ENCODE peak calls at places on chromosomes 1 and 21, in eight cellular contexts. One of them, this sample, is unnamed.

GRCh38 chr1:96756789-96757188 is 35.2 kb downstream of the PTBP2 start:
- DNase-seq in AG04450: no peak
- DNase-seq in body of pancreas: no peak
- DNase-seq in cardiac muscle cell: no peak
- DNase-seq in fibroblast of lung: no peak
- DNase-seq in breast epithelium: no peak
- DNase-seq in endodermal cell: no peak
- DNase-seq in naive thymus-derived CD4-positive, alpha-beta T cell: no peak
- DNase-seq in this sample: no peak

GRCh38 chr1:222073307-222073995 is 331.6 kb upstream of the DUSP10 start:
- DNase-seq in AG04450: no peak
- DNase-seq in cardiac muscle cell: no peak
- DNase-seq in breast epithelium: no peak
- DNase-seq in endodermal cell: no peak
- DNase-seq in fibroblast of lung: peak; percentile 94
- DNase-seq in naive thymus-derived CD4-positive, alpha-beta T cell: no peak
- DNase-seq in body of pancreas: no peak
- DNase-seq in this sample: no peak

GRCh38 chr21:15023782-15024181 is 41.0 kb downstream of the NRIP1 start:
- DNase-seq in endodermal cell: no peak
- DNase-seq in body of pancreas: no peak
- DNase-seq in fibroblast of lung: peak; percentile 19
- DNase-seq in breast epithelium: no peak
- DNase-seq in naive thymus-derived CD4-positive, alpha-beta T cell: no peak
- DNase-seq in cardiac muscle cell: no peak
- DNase-seq in AG04450: no peak
- DNase-seq in this sample: no peak

GRCh38 chr1:170545476-170545875 is 13.5 kb downstream of the GORAB start:
- DNase-seq in cardiac muscle cell: no peak
- DNase-seq in breast epithelium: no peak
- DNase-seq in naive thymus-derived CD4-positive, alpha-beta T cell: no peak
- DNase-seq in AG04450: peak; percentile 45
- DNase-seq in body of pancreas: no peak
- DNase-seq in endodermal cell: no peak
- DNase-seq in fibroblast of lung: peak; percentile 92
- DNase-seq in this sample: no peak

GRCh38 chr1:37167479-37167878 is 133.2 kb upstream of the GRIK3 start:
- DNase-seq in fibroblast of lung: no peak
- DNase-seq in naive thymus-derived CD4-positive, alpha-beta T cell: no peak
- DNase-seq in breast epithelium: no peak
- DNase-seq in AG04450: no peak
- DNase-seq in cardiac muscle cell: no peak
- DNase-seq in endodermal cell: no peak
- DNase-seq in body of pancreas: no peak
- DNase-seq in this sample: no peak

GRCh38 chr1:200625381-200625824 is 4.9 kb upstream of the KIF14 start:
- DNase-seq in body of pancreas: no peak
- DNase-seq in cardiac muscle cell: no peak
- DNase-seq in breast epithelium: no peak
- DNase-seq in fibroblast of lung: peak; percentile 63
- DNase-seq in endodermal cell: no peak
- DNase-seq in AG04450: no peak
- DNase-seq in naive thymus-derived CD4-positive, alpha-beta T cell: no peak
- DNase-seq in this sample: no peak

GRCh38 chr1:154955718-154956513 is at the start of gene PBXIP1:
- DNase-seq in breast epithelium: no peak
- DNase-seq in endodermal cell: peak; percentile 97
- DNase-seq in cardiac muscle cell: peak; percentile 94
- DNase-seq in AG04450: no peak
- DNase-seq in fibroblast of lung: peak; percentile 86
- DNase-seq in naive thymus-derived CD4-positive, alpha-beta T cell: peak; percentile 93
- DNase-seq in body of pancreas: peak; percentile 89
- DNase-seq in this sample: peak; percentile 80

GRCh38 chr1:115642168-115643072 is 650 bp downstream of the VANGL1 start:
- DNase-seq in cardiac muscle cell: peak; percentile 75
- DNase-seq in fibroblast of lung: peak; percentile 58
- DNase-seq in AG04450: no peak
- DNase-seq in breast epithelium: no peak
- DNase-seq in naive thymus-derived CD4-positive, alpha-beta T cell: no peak
- DNase-seq in body of pancreas: peak; percentile 62
- DNase-seq in endodermal cell: peak; percentile 81
- DNase-seq in this sample: no peak

GRCh38 chr1:117370071-117370470 is 2.8 kb downstream of the MAN1A2 start:
- DNase-seq in body of pancreas: no peak
- DNase-seq in cardiac muscle cell: no peak
- DNase-seq in naive thymus-derived CD4-positive, alpha-beta T cell: no peak
- DNase-seq in fibroblast of lung: no peak
- DNase-seq in AG04450: no peak
- DNase-seq in endodermal cell: no peak
- DNase-seq in breast epithelium: no peak
- DNase-seq in this sample: no peak

GRCh38 chr1:177190308-177190970 is 19.7 kb downstream of the BRINP2 start:
- DNase-seq in naive thymus-derived CD4-positive, alpha-beta T cell: no peak
- DNase-seq in body of pancreas: no peak
- DNase-seq in cardiac muscle cell: no peak
- DNase-seq in endodermal cell: no peak
- DNase-seq in AG04450: no peak
- DNase-seq in fibroblast of lung: no peak
- DNase-seq in breast epithelium: no peak
- DNase-seq in this sample: no peak

GRCh38 chr1:240687820-240688219 is 75.9 kb upstream of the GREM2 start:
- DNase-seq in AG04450: no peak
- DNase-seq in endodermal cell: no peak
- DNase-seq in body of pancreas: no peak
- DNase-seq in naive thymus-derived CD4-positive, alpha-beta T cell: peak; percentile 11
- DNase-seq in fibroblast of lung: no peak
- DNase-seq in cardiac muscle cell: no peak
- DNase-seq in breast epithelium: no peak
- DNase-seq in this sample: peak; percentile 6

GRCh38 chr1:14516974-14517812 is 81.3 kb upstream of the KAZN start:
- DNase-seq in endodermal cell: no peak
- DNase-seq in cardiac muscle cell: no peak
- DNase-seq in body of pancreas: peak; percentile 16
- DNase-seq in breast epithelium: no peak
- DNase-seq in fibroblast of lung: peak; percentile 97
- DNase-seq in AG04450: peak; percentile 45
- DNase-seq in naive thymus-derived CD4-positive, alpha-beta T cell: no peak
- DNase-seq in this sample: no peak

GRCh38 chr1:19009882-19010321 is 53.4 kb upstream of the IFFO2 start:
- DNase-seq in cardiac muscle cell: no peak
- DNase-seq in body of pancreas: peak; percentile 65
- DNase-seq in fibroblast of lung: peak; percentile 98
- DNase-seq in AG04450: peak; percentile 55
- DNase-seq in naive thymus-derived CD4-positive, alpha-beta T cell: no peak
- DNase-seq in breast epithelium: no peak
- DNase-seq in endodermal cell: peak; percentile 93
- DNase-seq in this sample: no peak

GRCh38 chr1:202004711-202005110 is 5.7 kb upstream of the ELF3 start:
- DNase-seq in cardiac muscle cell: no peak
- DNase-seq in AG04450: no peak
- DNase-seq in naive thymus-derived CD4-positive, alpha-beta T cell: no peak
- DNase-seq in endodermal cell: no peak
- DNase-seq in breast epithelium: no peak
- DNase-seq in fibroblast of lung: no peak
- DNase-seq in body of pancreas: no peak
- DNase-seq in this sample: no peak

GRCh38 chr1:8217011-8217711 is 100.8 kb upstream of the SLC45A1 start:
- DNase-seq in body of pancreas: peak; percentile 50
- DNase-seq in cardiac muscle cell: peak; percentile 38
- DNase-seq in naive thymus-derived CD4-positive, alpha-beta T cell: peak; percentile 21
- DNase-seq in breast epithelium: no peak
- DNase-seq in AG04450: no peak
- DNase-seq in fibroblast of lung: peak; percentile 36
- DNase-seq in endodermal cell: peak; percentile 83
- DNase-seq in this sample: no peak

GRCh38 chr21:14989359-14989758 is 75.4 kb downstream of the NRIP1 start:
- DNase-seq in body of pancreas: peak; percentile 26
- DNase-seq in breast epithelium: no peak
- DNase-seq in endodermal cell: no peak
- DNase-seq in fibroblast of lung: peak; percentile 67
- DNase-seq in AG04450: peak; percentile 41
- DNase-seq in naive thymus-derived CD4-positive, alpha-beta T cell: no peak
- DNase-seq in cardiac muscle cell: no peak
- DNase-seq in this sample: no peak

GRCh38 chr1:190179817-190180216 is 297.8 kb downstream of the BRINP3 start:
- DNase-seq in body of pancreas: no peak
- DNase-seq in cardiac muscle cell: no peak
- DNase-seq in breast epithelium: no peak
- DNase-seq in endodermal cell: no peak
- DNase-seq in AG04450: peak; percentile 7
- DNase-seq in fibroblast of lung: peak; percentile 75
- DNase-seq in naive thymus-derived CD4-positive, alpha-beta T cell: no peak
- DNase-seq in this sample: no peak

DNA sequence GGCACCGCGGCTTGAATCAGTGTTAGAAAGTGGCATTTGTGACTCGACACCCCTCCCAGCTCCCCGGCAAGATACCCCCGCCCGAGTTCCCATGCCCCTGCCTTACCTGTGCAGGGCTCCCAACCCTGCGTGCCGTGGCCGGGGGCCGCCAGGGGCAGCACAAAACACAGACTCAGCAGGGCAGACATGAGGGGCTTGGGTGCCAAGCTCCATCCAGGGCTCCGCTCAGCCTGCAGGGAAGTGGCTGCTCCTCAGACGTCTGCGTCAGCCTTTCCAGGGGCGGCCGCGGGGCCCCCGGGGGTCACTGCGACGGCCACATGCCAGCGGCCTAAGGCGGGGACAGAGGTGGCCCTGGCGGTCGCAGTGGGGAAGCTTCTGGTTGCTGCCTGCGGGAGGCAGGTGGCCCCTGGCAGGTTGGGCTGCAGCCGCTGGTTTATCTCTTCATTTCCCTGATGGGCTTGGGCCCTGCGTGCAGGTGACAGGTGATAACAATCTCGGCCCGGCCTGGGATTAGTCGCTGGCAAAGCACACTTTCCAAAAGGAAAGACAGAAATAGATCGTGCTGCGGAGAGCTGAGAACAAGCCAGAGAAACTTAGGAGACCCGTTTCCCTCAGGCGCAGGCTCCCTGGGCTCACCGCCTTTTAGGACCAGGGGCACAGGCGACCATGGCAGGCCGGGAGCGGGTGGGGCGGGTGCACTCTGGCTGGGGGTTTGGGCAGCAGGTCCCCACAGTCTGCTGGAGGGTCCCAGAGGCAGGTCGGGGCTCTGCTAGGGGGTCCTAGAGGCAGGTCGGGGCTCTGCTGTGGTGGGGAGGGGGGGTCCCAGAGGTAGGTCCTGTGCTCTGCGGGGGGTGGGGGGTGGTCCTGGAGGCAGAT is at the start of gene TSPEAR:
- DNase-seq in AG04450: no peak
- DNase-seq in cardiac muscle cell: peak; percentile 68
- DNase-seq in naive thymus-derived CD4-positive, alpha-beta T cell: no peak
- DNase-seq in body of pancreas: no peak
- DNase-seq in fibroblast of lung: no peak
- DNase-seq in breast epithelium: peak; percentile 50
- DNase-seq in endodermal cell: peak; percentile 84
- DNase-seq in this sample: no peak
- H3K27me3 ChIP-seq in AG04450: peaks cover 76% of the 10 kb centered on the region
- H3K27me3 ChIP-seq in cardiac muscle cell: peaks cover 89% of the 10 kb centered on the region
- H3K27me3 ChIP-seq in naive thymus-derived CD4-positive, alpha-beta T cell: peaks cover 8% of the 10 kb centered on the region
- H3K27me3 ChIP-seq in body of pancreas: peaks cover 22% of the 10 kb centered on the region
- H3K27me3 ChIP-seq in fibroblast of lung: peaks cover 60% of the 10 kb centered on the region
- H3K27me3 ChIP-seq in breast epithelium: peaks cover 5% of the 10 kb centered on the region
- H3K27me3 ChIP-seq in endodermal cell: peaks cover 73% of the 10 kb centered on the region
- H3K27me3 ChIP-seq in this sample: peaks cover 63% of the 10 kb centered on the region

DNA sequence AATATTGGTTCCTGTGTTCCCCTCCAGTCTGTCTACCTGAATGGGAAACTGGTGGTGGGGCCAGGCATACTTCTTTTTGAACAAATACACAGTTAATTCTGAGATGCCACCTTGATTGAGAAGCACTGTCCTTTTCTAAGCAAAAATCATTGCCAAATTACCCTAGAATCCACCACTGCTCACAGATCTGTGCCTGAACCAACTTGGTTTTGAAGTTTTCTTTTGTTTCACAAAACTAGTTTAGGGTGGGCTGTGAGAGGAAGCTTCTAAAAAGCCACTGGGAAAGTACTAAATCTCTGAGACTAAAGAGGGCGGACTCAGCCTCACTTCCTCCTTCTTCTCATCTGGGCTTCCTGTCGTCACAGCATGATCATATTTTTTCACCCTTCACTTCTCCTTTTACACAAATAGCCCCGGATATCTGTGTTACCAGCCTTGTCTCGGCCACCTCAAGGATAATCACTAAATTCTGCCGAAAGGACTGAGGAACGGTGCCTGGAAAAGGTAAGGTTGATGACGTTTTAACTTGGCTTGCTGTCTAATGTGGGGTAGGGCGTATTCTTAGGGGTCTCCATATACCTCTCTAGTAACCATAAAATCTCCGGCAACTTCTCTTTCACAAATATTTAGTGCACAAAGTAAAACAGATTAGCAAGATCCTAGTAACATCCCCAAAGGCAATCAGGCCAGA is at the start of gene CD53:
- DNase-seq in naive thymus-derived CD4-positive, alpha-beta T cell: peak; percentile 79
- DNase-seq in body of pancreas: peak; percentile 57
- DNase-seq in breast epithelium: no peak
- DNase-seq in cardiac muscle cell: no peak
- DNase-seq in fibroblast of lung: no peak
- DNase-seq in endodermal cell: no peak
- DNase-seq in AG04450: no peak
- DNase-seq in this sample: peak; percentile 26
- H3K4me3 ChIP-seq in naive thymus-derived CD4-positive, alpha-beta T cell: peak within 1 kb of the TSS; percentile 84
- H3K4me3 ChIP-seq in body of pancreas: no peak within 1 kb of the TSS
- H3K4me3 ChIP-seq in breast epithelium: peak within 1 kb of the TSS; percentile 22
- H3K4me3 ChIP-seq in cardiac muscle cell: no peak within 1 kb of the TSS
- H3K4me3 ChIP-seq in fibroblast of lung: no peak within 1 kb of the TSS
- H3K4me3 ChIP-seq in endodermal cell: peak within 1 kb of the TSS; percentile 47
- H3K4me3 ChIP-seq in AG04450: no peak within 1 kb of the TSS
- H3K4me3 ChIP-seq in this sample: peak within 1 kb of the TSS; percentile 94

GRCh38 chr1:38327559-38327973 is 281.0 kb upstream of the POU3F1 start:
- DNase-seq in naive thymus-derived CD4-positive, alpha-beta T cell: no peak
- DNase-seq in endodermal cell: no peak
- DNase-seq in cardiac muscle cell: peak; percentile 0
- DNase-seq in breast epithelium: no peak
- DNase-seq in body of pancreas: no peak
- DNase-seq in AG04450: no peak
- DNase-seq in fibroblast of lung: peak; percentile 2
- DNase-seq in this sample: no peak
- H3K27me3 ChIP-seq in naive thymus-derived CD4-positive, alpha-beta T cell: no peaks in the 10 kb centered on the region
- H3K27me3 ChIP-seq in endodermal cell: no peaks in the 10 kb centered on the region
- H3K27me3 ChIP-seq in cardiac muscle cell: no peaks in the 10 kb centered on the region
- H3K27me3 ChIP-seq in breast epithelium: no peaks in the 10 kb centered on the region
- H3K27me3 ChIP-seq in body of pancreas: no peaks in the 10 kb centered on the region
- H3K27me3 ChIP-seq in AG04450: no peaks in the 10 kb centered on the region
- H3K27me3 ChIP-seq in fibroblast of lung: no peaks in the 10 kb centered on the region
- H3K27me3 ChIP-seq in this sample: no peaks in the 10 kb centered on the region

DNA sequence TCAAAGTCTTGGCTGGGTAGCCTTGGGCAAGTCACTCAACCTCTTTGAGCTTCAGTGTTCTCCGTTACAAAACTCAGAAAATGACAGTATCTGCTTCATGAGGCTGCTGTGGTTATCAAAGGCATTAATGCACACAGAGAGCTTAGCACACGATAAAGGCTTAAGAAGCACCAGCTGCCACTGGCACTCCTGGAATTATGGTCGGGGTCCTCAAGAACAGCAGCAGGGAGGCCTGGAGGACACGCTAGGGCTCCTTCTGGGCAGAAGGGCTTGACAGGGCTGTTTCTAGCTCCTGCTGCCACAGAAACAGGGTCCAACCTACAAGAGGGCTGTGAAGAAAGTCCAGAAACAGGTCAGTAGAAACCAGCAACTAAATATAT is 38.8 kb downstream of the LRP8 start:
- DNase-seq in fibroblast of lung: no peak
- DNase-seq in endodermal cell: no peak
- DNase-seq in cardiac muscle cell: no peak
- DNase-seq in naive thymus-derived CD4-positive, alpha-beta T cell: no peak
- DNase-seq in body of pancreas: no peak
- DNase-seq in breast epithelium: no peak
- DNase-seq in AG04450: no peak
- DNase-seq in this sample: no peak
- H3K4me3 ChIP-seq in fibroblast of lung: no peak overlapping the region
- H3K4me3 ChIP-seq in endodermal cell: no peak overlapping the region
- H3K4me3 ChIP-seq in cardiac muscle cell: no peak overlapping the region
- H3K4me3 ChIP-seq in naive thymus-derived CD4-positive, alpha-beta T cell: no peak overlapping the region
- H3K4me3 ChIP-seq in body of pancreas: no peak overlapping the region
- H3K4me3 ChIP-seq in breast epithelium: no peak overlapping the region
- H3K4me3 ChIP-seq in AG04450: no peak overlapping the region
- H3K4me3 ChIP-seq in this sample: no peak overlapping the region